ENCODE peak calls at places on chromosome 7, in five cellular contexts. Q, F, L, C and H are unnamed samples.
A peak's percentile ranks its signal among the peaks of the same experiment; 100 is the strongest.

GRCh38 chr7:34486371-34486770 is 171.6 kb upstream of the NPSR1 start:
- DNase-seq in Q (no peak), L (peak; percentile 65), F (no peak), C (no peak), H (no peak)

GRCh38 chr7:30157217-30157616 is 22.4 kb downstream of the MTURN start:
- DNase-seq in F (no peak), Q (no peak), L (no peak), C (no peak), H (no peak)

GRCh38 chr7:2954433-2954853 is 89.2 kb downstream of the CARD11 start:
- DNase-seq in Q (no peak), L (no peak), F (peak; percentile 28), C (no peak), H (no peak)

GRCh38 chr7:157676001-157676400 is 339.2 kb downstream of the DNAJB6 start:
- DNase-seq in L (no peak), F (no peak), C (peak; percentile 22), Q (no peak), H (no peak)

GRCh38 chr7:48154792-48155413 is 16.4 kb upstream of the ABCA13 start:
- DNase-seq in F (peak; percentile 74), Q (no peak), C (no peak), L (no peak), H (no peak)

GRCh38 chr7:101094376-101094775 is 9.1 kb downstream of the TRIM56 start:
- DNase-seq in Q (no peak), C (no peak), L (no peak), F (no peak), H (no peak)

GRCh38 chr7:51620690-51621089 is 304.1 kb upstream of the COBL start:
- DNase-seq in Q (no peak), L (no peak), F (no peak), C (no peak), H (no peak)

GRCh38 chr7:37683263-37684120 is at the start of gene GPR141:
- DNase-seq in C (no peak), F (no peak), L (no peak), Q (no peak), H (peak; percentile 6)

GRCh38 chr7:3725660-3726059 is 424.6 kb downstream of the SDK1 start:
- DNase-seq in C (no peak), L (no peak), F (no peak), Q (no peak), H (no peak)

GRCh38 chr7:130921391-130922180 is 187.6 kb upstream of the KLF14 start:
- DNase-seq in Q (no peak), C (peak; percentile 64), F (peak; percentile 61), L (peak; percentile 80), H (no peak)

GRCh38 chr7:27172388-27172774 is 1.7 kb downstream of the HOXA10 start:
- DNase-seq in F (peak; percentile 22), L (no peak), Q (no peak), C (no peak), H (no peak)

GRCh38 chr7:130845581-130846085 is 111.6 kb upstream of the KLF14 start:
- DNase-seq in F (no peak), Q (no peak), L (no peak), C (no peak), H (no peak)

GRCh38 chr7:157017149-157017548 is 6.7 kb upstream of the MNX1 start:
- DNase-seq in C (no peak), L (no peak), Q (no peak), F (no peak), H (no peak)

GRCh38 chr7:1415389-1415990 is 43.8 kb downstream of the MICALL2 start:
- DNase-seq in F (no peak), L (no peak), C (no peak), Q (no peak), H (no peak)

GRCh38 chr7:14973712-14974428 is 71.3 kb upstream of the DGKB start:
- DNase-seq in L (no peak), F (no peak), Q (no peak), C (no peak), H (no peak)

GRCh38 chr7:69078997-69079769 is 519.1 kb upstream of the AUTS2 start:
- DNase-seq in F (peak; percentile 7), Q (no peak), C (no peak), L (peak; percentile 14), H (no peak)

GRCh38 chr7:111587715-111588433 is 25.6 kb upstream of the IMMP2L start:
- DNase-seq in L (no peak), F (no peak), Q (no peak), C (no peak), H (no peak)

GRCh38 chr7:158748335-158748734 is 43.7 kb upstream of the NCAPG2 start:
- DNase-seq in F (no peak), Q (no peak), C (no peak), L (no peak), H (no peak)

GRCh38 chr7:29422829-29423228 is 140.8 kb upstream of the PRR15 start:
- DNase-seq in F (no peak), L (no peak), C (no peak), Q (no peak), H (no peak)

GRCh38 chr7:132472463-132473120 is 103.7 kb downstream of the PLXNA4 start:
- DNase-seq in L (no peak), C (no peak), F (no peak), Q (no peak), H (no peak)

GRCh38 chr7:151696738-151697514 is 177.2 kb upstream of the RHEB start:
- DNase-seq in Q (no peak), L (peak; percentile 35), C (peak; percentile 53), F (peak; percentile 80), H (no peak)

GRCh38 chr7:44288381-44288685 is 37.1 kb downstream of the CAMK2B start:
- DNase-seq in F (no peak), Q (no peak), L (no peak), C (peak; percentile 23), H (no peak)

GRCh38 chr7:29107056-29107455 is 39.3 kb downstream of the CPVL start:
- DNase-seq in C (no peak), F (no peak), L (no peak), Q (no peak), H (no peak)

GRCh38 chr7:36071605-36072004 is 81.4 kb upstream of the EEPD1 start:
- DNase-seq in C (no peak), Q (no peak), L (no peak), F (no peak), H (no peak)

GRCh38 chr7:157688439-157689268 is 351.9 kb downstream of the DNAJB6 start:
- DNase-seq in Q (no peak), L (no peak), F (no peak), C (no peak), H (no peak)

GRCh38 chr7:26526288-26526587 is 234.6 kb downstream of the SNX10 start:
- DNase-seq in F (no peak), C (no peak), Q (no peak), L (no peak), H (no peak)

GRCh38 chr7:20647908-20648776 is 32.7 kb downstream of the ABCB5 start:
- DNase-seq in F (no peak), C (no peak), Q (no peak), L (no peak), H (no peak)

GRCh38 chr7:12670071-12670729 is 17.2 kb upstream of the ARL4A start:
- DNase-seq in Q (no peak), L (peak; percentile 54), C (peak; percentile 58), F (no peak), H (no peak)

DNA sequence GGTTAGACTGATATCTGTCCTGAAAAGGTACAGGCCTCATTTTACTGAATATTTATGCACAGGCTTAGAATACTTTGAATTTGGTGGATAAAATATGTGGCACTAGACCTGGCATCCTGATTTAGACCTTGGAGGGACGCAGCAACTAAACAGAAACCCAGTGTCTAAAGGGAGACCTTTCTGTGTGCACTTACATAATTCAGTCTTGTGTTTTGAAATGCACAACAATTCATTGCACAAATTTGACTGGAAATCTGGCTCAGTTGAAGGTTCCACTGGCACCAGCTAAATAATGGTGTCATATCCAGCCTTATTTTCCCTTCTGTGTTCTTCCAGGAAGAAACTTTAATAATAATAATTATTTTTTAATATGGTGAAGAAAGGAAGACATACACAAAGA is 142.1 kb downstream of the SND1 start:
- DNase-seq in F (no peak), C (no peak), L (no peak), Q (no peak), H (no peak)
- TF ChIP-seq POLR2AphosphoS5 in F (no peak), C (no peak), L (no peak), Q (no peak), H (no peak)

GRCh38 chr7:66869660-66870450 is 51.2 kb upstream of the TMEM248 start:
- DNase-seq in F (no peak), C (no peak), Q (no peak), L (no peak), H (no peak)
- TF ChIP-seq POLR2A in F (no peak), C (no peak), Q (no peak), L (no peak), H (no peak)

DNA sequence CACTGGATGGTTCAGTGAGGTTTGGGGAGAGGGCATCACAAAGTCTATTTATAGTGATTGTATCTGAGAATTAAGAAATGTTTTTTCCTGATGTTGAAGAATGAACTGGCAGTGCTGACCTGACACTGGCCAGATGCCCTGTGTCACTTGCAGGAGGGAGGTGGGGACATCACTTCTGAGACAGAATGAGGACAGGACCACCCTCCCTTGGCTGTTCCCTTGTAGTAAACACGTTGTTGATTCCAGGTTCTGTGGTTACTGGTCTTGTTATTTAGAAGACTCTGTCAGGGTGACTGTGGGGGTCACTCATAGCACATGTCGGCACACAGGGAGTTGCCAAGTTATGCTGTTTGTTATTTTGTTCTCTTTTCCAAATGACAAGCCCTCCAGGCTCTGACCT is 126.4 kb downstream of the ADCY1 start:
- DNase-seq in Q (no peak), C (peak; percentile 23), L (no peak), F (no peak), H (no peak)
- TF ChIP-seq POLR2AphosphoS5 in Q (no peak), C (no peak), L (no peak), F (no peak), H (no peak)

DNA sequence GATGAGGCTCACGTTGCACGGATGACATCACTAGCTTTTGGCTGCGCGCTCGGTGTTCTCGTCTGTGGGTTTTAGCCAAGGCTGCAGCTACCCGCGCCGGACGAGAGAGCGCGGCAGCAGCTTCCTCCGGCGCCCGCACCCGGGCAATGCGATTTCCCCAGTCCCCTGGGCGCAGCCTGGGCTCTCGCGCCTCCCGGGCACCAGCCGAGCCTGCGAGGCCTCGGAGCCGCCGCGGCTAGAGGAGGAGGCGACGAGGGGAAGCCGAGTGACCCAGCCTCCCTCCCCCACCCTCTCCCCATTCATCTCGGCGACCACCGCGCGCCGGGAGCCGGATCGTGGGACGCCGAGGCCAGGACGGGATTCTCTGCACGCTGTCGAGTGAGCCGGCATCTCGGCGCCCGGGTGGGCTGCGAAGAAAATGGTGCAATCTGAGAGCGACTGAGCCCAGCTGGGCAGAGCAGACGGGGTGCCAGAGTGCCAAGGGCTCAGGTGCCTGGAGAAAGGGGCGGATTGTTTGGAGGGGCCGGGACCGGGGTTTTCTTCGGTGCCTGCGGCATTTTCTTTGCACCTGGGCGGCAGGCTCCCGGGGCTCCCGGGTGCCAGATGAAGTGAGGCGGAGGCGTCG is 1.2 kb upstream of the TMEM178B start:
- DNase-seq in C (no peak), L (peak; percentile 79), F (peak; percentile 19), Q (peak; percentile 25), H (no peak)
- TF ChIP-seq POLR2A in C (no peak), L (peak; percentile 24), F (no peak), Q (no peak), H (no peak)